ENCODE peak calls at places on chromosome 21, in eight cellular contexts. One of them, this sample, is unnamed.

GRCh38 chr21:28160378-28160777 is 832.3 kb downstream of the LTN1 start:
- DNase-seq in NCI-H2107: no peak
- DNase-seq in substantia nigra: no peak
- DNase-seq in thoracic aorta: no peak
- DNase-seq in uterus: peak; percentile 67
- DNase-seq in progenitor cell of endocrine pancreas: no peak
- DNase-seq in kidney tubule cell: peak; percentile 79
- DNase-seq in ELR: no peak
- DNase-seq in this sample: no peak

GRCh38 chr21:28229811-28230210 is 762.9 kb downstream of the LTN1 start:
- DNase-seq in NCI-H2107: no peak
- DNase-seq in substantia nigra: no peak
- DNase-seq in thoracic aorta: no peak
- DNase-seq in uterus: no peak
- DNase-seq in progenitor cell of endocrine pancreas: no peak
- DNase-seq in kidney tubule cell: no peak
- DNase-seq in ELR: peak; percentile 91
- DNase-seq in this sample: no peak

GRCh38 chr21:37627561-37627960 is 261.0 kb downstream of the DYRK1A start:
- DNase-seq in NCI-H2107: no peak
- DNase-seq in substantia nigra: no peak
- DNase-seq in thoracic aorta: no peak
- DNase-seq in uterus: no peak
- DNase-seq in progenitor cell of endocrine pancreas: no peak
- DNase-seq in kidney tubule cell: no peak
- DNase-seq in ELR: no peak
- DNase-seq in this sample: no peak

GRCh38 chr21:26798856-26799751 is 46.1 kb downstream of the ADAMTS1 start:
- DNase-seq in NCI-H2107: no peak
- DNase-seq in substantia nigra: no peak
- DNase-seq in thoracic aorta: no peak
- DNase-seq in uterus: no peak
- DNase-seq in progenitor cell of endocrine pancreas: no peak
- DNase-seq in kidney tubule cell: peak; percentile 27
- DNase-seq in ELR: peak; percentile 36
- DNase-seq in this sample: no peak

GRCh38 chr21:10430007-10430406 is 91.4 kb upstream of the TPTE start:
- DNase-seq in NCI-H2107: no peak
- DNase-seq in substantia nigra: no peak
- DNase-seq in thoracic aorta: no peak
- DNase-seq in uterus: no peak
- DNase-seq in progenitor cell of endocrine pancreas: no peak
- DNase-seq in kidney tubule cell: no peak
- DNase-seq in ELR: no peak
- DNase-seq in this sample: no peak

GRCh38 chr21:29849735-29850176 is 90.0 kb downstream of the GRIK1 start:
- DNase-seq in NCI-H2107: peak; percentile 43
- DNase-seq in substantia nigra: peak; percentile 34
- DNase-seq in thoracic aorta: peak; percentile 3
- DNase-seq in uterus: no peak
- DNase-seq in progenitor cell of endocrine pancreas: peak; percentile 41
- DNase-seq in kidney tubule cell: peak; percentile 66
- DNase-seq in ELR: peak; percentile 54
- DNase-seq in this sample: peak; percentile 76

GRCh38 chr21:27024316-27024715 is 57.4 kb upstream of the ADAMTS5 start:
- DNase-seq in NCI-H2107: no peak
- DNase-seq in substantia nigra: no peak
- DNase-seq in thoracic aorta: no peak
- DNase-seq in uterus: no peak
- DNase-seq in progenitor cell of endocrine pancreas: no peak
- DNase-seq in kidney tubule cell: no peak
- DNase-seq in ELR: no peak
- DNase-seq in this sample: no peak

GRCh38 chr21:36385909-36386642 is 884 bp downstream of the CHAF1B start:
- DNase-seq in NCI-H2107: no peak
- DNase-seq in substantia nigra: no peak
- DNase-seq in thoracic aorta: no peak
- DNase-seq in uterus: no peak
- DNase-seq in progenitor cell of endocrine pancreas: no peak
- DNase-seq in kidney tubule cell: no peak
- DNase-seq in ELR: peak; percentile 37
- DNase-seq in this sample: no peak

GRCh38 chr21:26845750-26846035 is 484 bp upstream of the ADAMTS1 start:
- DNase-seq in NCI-H2107: no peak
- DNase-seq in substantia nigra: no peak
- DNase-seq in thoracic aorta: no peak
- DNase-seq in uterus: no peak
- DNase-seq in progenitor cell of endocrine pancreas: no peak
- DNase-seq in kidney tubule cell: no peak
- DNase-seq in ELR: no peak
- DNase-seq in this sample: no peak

GRCh38 chr21:33360281-33360680 is 35.5 kb downstream of the IFNAR1 start:
- DNase-seq in NCI-H2107: no peak
- DNase-seq in substantia nigra: no peak
- DNase-seq in thoracic aorta: no peak
- DNase-seq in uterus: peak; percentile 43
- DNase-seq in progenitor cell of endocrine pancreas: no peak
- DNase-seq in kidney tubule cell: no peak
- DNase-seq in ELR: peak; percentile 37
- DNase-seq in this sample: no peak

This sample was measured in testis.